ENCODE peak calls at places on chromosomes 4 and X, in six cellular contexts. K is tibial artery, T is ascending aorta, P is transverse colon, R is psoas muscle, C is A549. X is an unnamed sample.

GRCh38 chrX:72526534-72527508 is 45.8 kb downstream of the HDAC8 start:
- DNase-seq in K (no peak), P (no peak), T (no peak), C (no peak), R (no peak), X (no peak)

GRCh38 chrX:24268786-24269185 is 45.1 kb downstream of the SUPT20HL2 start:
- DNase-seq in R (no peak), K (no peak), T (no peak), C (no peak), P (no peak), X (no peak)

GRCh38 chr4:89156515-89156914 is 45.2 kb downstream of the TIGD2 start:
- DNase-seq in T (no peak), R (no peak), K (no peak), P (no peak), C (no peak), X (no peak)

GRCh38 chr4:109497511-109497910 is 62.5 kb upstream of the MCUB start:
- DNase-seq in R (no peak), T (no peak), K (no peak), C (no peak), P (no peak), X (no peak)

GRCh38 chrX:104324461-104324860 is 69.7 kb upstream of the ESX1 start:
- DNase-seq in R (no peak), K (no peak), P (no peak), T (no peak), C (no peak), X (no peak)

GRCh38 chr4:60195256-60195655 is 1004.9 kb upstream of the ADGRL3 start:
- DNase-seq in R (no peak), T (no peak), C (no peak), K (no peak), P (no peak), X (no peak)

GRCh38 chrX:63503541-63503940 is 152.4 kb upstream of the SPIN4 start:
- DNase-seq in T (no peak), P (no peak), C (no peak), K (no peak), R (no peak), X (peak)

GRCh38 chr4:77155631-77156345 is 1.2 kb upstream of the CCNG2 start:
- DNase-seq in C (no peak), R (no peak), P (no peak), K (no peak), T (no peak), X (no peak)

GRCh38 chr4:84573738-84574720 is 8.9 kb upstream of the CDS1 start:
- DNase-seq in T (no peak), K (no peak), C (no peak), R (no peak), P (no peak), X (no peak)

GRCh38 chr4:186265683-186266648 is at the start of gene F11:
- DNase-seq in T (no peak), P (no peak), K (no peak), C (no peak), R (no peak), X (no peak)

GRCh38 chr4:173448103-173448502 is 49.2 kb upstream of the SCRG1 start:
- DNase-seq in C (no peak), T (no peak), R (no peak), P (peak), K (no peak), X (no peak)

GRCh38 chr4:111943796-111944203 is 201.5 kb upstream of the FAM241A start:
- DNase-seq in R (no peak), C (peak), K (no peak), P (peak), T (no peak), X (peak)

GRCh38 chrX:19865567-19866363 is 21.6 kb downstream of the SH3KBP1 start:
- DNase-seq in T (no peak), P (no peak), R (no peak), K (no peak), C (no peak), X (no peak)

GRCh38 chrX:93874554-93874953 is 200.5 kb downstream of the FAM133A start:
- DNase-seq in C (no peak), R (no peak), P (no peak), T (no peak), K (no peak), X (peak)

GRCh38 chr4:44165938-44166337 is 282.7 kb downstream of the KCTD8 start:
- DNase-seq in R (no peak), K (no peak), P (no peak), C (no peak), T (no peak), X (no peak)

GRCh38 chrX:151009582-151009981 is 26.4 kb downstream of the HMGB3 start:
- DNase-seq in T (no peak), K (no peak), R (no peak), C (no peak), P (peak), X (no peak)

GRCh38 chr4:178086324-178086723 is 644.1 kb upstream of the AGA start:
- DNase-seq in R (no peak), K (no peak), P (no peak), T (no peak), C (no peak), X (no peak)

GRCh38 chr4:93199492-93199891 is 629.1 kb upstream of the ATOH1 start:
- DNase-seq in T (no peak), P (no peak), C (peak), K (no peak), R (no peak), X (peak)

GRCh38 chr4:4289055-4289454 is 899 bp downstream of the LYAR start:
- DNase-seq in T (no peak), K (no peak), P (no peak), C (peak), R (no peak), X (no peak)

GRCh38 chr4:137532869-137533236 is 559 bp upstream of the PCDH18 start:
- DNase-seq in P (no peak), T (no peak), C (no peak), K (no peak), R (no peak), X (no peak)

GRCh38 chr4:137529432-137529831 is 2.9 kb downstream of the PCDH18 start:
- DNase-seq in C (no peak), P (no peak), K (no peak), T (no peak), R (no peak), X (no peak)

GRCh38 chr4:137531951-137532868 is at the start of gene PCDH18:
- DNase-seq in C (no peak), R (peak), P (peak), K (peak), T (peak), X (peak)

GRCh38 chr4:137530176-137530575 is 2.1 kb downstream of the PCDH18 start:
- DNase-seq in K (no peak), T (no peak), P (no peak), R (no peak), C (no peak), X (no peak)

DNA sequence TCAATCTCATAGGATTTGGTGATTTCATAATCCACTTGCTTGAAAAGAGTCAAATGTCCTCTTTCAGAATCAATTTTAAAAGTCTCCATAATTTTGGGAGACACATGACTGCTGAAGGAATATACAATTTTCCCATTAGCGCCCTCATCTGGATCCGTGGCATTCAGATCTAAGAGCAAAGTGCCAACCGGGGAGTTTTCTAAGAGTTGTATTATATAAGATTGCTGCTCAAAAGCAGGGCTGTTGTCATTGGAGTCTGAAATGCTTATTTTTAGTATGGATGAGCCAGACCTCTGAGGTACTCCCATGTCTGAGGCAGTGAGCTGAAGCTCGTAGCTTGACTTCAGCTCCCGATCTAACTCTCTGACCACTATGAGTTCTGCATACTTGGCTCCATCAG is 1.2 kb downstream of the PCDH18 start:
- DNase-seq in C (no peak), T (no peak), P (no peak), K (no peak), R (no peak), X (no peak)
- TF ChIP-seq CTCF in C (no peak), T (no peak), P (peak), K (no peak), R (no peak), X (no peak)

GRCh38 chr4:42640613-42641012 is 16.3 kb downstream of the ATP8A1 start:
- DNase-seq in K (no peak), T (no peak), C (no peak), R (no peak), P (no peak), X (no peak)
- H3K27ac ChIP-seq in K (no peak), T (no peak), C (no peak), R (no peak), P (peak), X (no peak)

DNA sequence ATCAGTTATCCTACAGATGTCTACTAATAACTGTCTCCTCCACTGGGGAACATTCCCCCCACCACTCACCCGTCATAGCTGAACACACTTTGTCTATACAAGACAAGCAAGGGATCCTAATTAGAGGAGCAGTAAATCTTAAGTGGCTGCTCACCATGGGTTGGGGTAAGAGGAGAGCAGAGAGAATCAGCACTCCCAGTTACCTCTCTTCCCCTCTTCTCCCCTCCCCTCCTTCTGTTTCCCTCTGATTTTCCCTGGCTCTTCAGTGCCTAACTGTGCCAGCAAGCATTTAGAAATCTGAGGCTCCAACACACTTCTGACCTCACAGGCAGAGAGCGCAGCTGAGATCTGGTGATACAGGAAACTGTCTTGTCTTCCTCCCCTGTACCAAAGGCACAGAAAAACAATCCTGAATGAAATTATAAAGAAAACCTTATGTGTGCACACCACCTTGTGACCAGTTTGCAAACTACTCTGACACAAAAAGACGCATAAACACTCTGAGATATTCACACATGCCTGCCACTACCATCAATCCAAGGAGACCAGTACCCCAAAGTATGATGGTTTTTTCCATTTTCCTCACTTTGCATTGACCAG is 82.5 kb upstream of the SMIM10 start:
- DNase-seq in K (no peak), R (no peak), T (no peak), C (no peak), P (no peak), X (no peak)
- TF ChIP-seq CTCF in K (no peak), R (no peak), T (no peak), C (peak), P (no peak), X (no peak)

DNA sequence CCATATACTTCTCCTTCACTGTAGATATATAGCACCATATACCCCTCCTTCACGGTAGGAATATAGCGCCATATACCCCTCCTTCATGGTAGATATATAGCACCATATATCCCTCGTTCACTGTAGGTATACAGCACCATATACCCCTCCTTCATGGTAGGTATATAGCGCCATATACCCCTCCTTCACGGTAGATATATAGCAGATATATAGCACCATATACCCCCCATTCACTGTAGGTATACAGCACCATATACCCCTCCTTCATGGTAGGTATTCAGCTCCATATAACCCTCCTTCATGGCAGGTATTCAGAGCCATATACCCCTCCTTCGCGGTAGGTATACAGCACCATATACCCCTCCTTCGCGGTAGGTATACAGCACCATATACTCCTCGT is 12.5 kb downstream of the SNX25 start:
- DNase-seq in P (no peak), C (no peak), K (no peak), R (no peak), T (no peak), X (no peak)
- H3K27ac ChIP-seq in P (no peak), C (no peak), K (no peak), R (no peak), T (peak), X (no peak)